ENCODE peak calls at places on chromosomes 11 and 22, in eight cellular contexts. S is psoas muscle; T is HCT116; H is effector memory CD4-positive, alpha-beta T cell; P is kidney epithelial cell; X is naive thymus-derived CD4-positive, alpha-beta T cell; E is pancreas; Y is Caco-2. G is an unnamed sample.

GRCh38 chr22:28973352-28973751 is 88.3 kb downstream of the C22orf31 start:
- DNase-seq in P (no peak), E (no peak), X (no peak), S (no peak), T (no peak), Y (no peak), H (no peak), G (no peak)

GRCh38 chr11:106353031-106353430 is 275.6 kb downstream of the AASDHPPT start:
- DNase-seq in T (no peak), Y (no peak), H (no peak), E (no peak), P (no peak), S (no peak), X (no peak), G (no peak)

GRCh38 chr11:103890654-103891053 is 145.8 kb upstream of the DDI1 start:
- DNase-seq in E (no peak), S (no peak), T (no peak), H (no peak), X (no peak), P (no peak), Y (no peak), G (no peak)

GRCh38 chr22:30224161-30224857 is 22.2 kb downstream of the LIF start:
- DNase-seq in P (no peak), H (no peak), T (peak; percentile 89), Y (no peak), E (no peak), S (no peak), X (no peak), G (no peak)

GRCh38 chr11:85052636-85053035 is 574.5 kb downstream of the DLG2 start:
- DNase-seq in E (no peak), P (no peak), S (no peak), H (no peak), T (no peak), Y (no peak), X (no peak), G (no peak)

GRCh38 chr11:64842366-64842759 is 2.1 kb downstream of the CDC42BPG start:
- DNase-seq in S (no peak), Y (peak; percentile 80), T (no peak), X (no peak), P (no peak), H (no peak), E (peak; percentile 48), G (no peak)

GRCh38 chr11:126268361-126268707 is 361 bp downstream of the SRPRA start:
- DNase-seq in E (no peak), S (no peak), Y (no peak), P (no peak), H (no peak), X (no peak), T (no peak), G (peak; percentile 77)

GRCh38 chr11:34263462-34264186 is 94.2 kb downstream of the ABTB2 start:
- DNase-seq in P (peak; percentile 87), X (no peak), T (peak; percentile 99), H (no peak), Y (peak; percentile 65), E (peak; percentile 84), S (peak; percentile 72), G (no peak)

GRCh38 chr11:102430158-102430836 is 22.3 kb downstream of the TMEM123 start:
- DNase-seq in S (no peak), P (no peak), Y (no peak), H (no peak), E (no peak), T (no peak), X (no peak), G (no peak)

GRCh38 chr11:15159085-15159484 is 44.4 kb downstream of the INSC start:
- DNase-seq in X (no peak), E (no peak), P (no peak), S (no peak), H (no peak), Y (no peak), T (peak; percentile 28), G (peak; percentile 44)

GRCh38 chr11:117230286-117230961 is 1.4 kb downstream of the PCSK7 start:
- DNase-seq in T (no peak), H (peak; percentile 15), S (no peak), E (no peak), P (no peak), Y (no peak), X (peak; percentile 67), G (no peak)

GRCh38 chr11:121544956-121545355 is 92.2 kb upstream of the SORL1-AS1 start:
- DNase-seq in S (no peak), X (peak; percentile 17), P (no peak), H (no peak), E (no peak), T (no peak), Y (no peak), G (no peak)

DNA sequence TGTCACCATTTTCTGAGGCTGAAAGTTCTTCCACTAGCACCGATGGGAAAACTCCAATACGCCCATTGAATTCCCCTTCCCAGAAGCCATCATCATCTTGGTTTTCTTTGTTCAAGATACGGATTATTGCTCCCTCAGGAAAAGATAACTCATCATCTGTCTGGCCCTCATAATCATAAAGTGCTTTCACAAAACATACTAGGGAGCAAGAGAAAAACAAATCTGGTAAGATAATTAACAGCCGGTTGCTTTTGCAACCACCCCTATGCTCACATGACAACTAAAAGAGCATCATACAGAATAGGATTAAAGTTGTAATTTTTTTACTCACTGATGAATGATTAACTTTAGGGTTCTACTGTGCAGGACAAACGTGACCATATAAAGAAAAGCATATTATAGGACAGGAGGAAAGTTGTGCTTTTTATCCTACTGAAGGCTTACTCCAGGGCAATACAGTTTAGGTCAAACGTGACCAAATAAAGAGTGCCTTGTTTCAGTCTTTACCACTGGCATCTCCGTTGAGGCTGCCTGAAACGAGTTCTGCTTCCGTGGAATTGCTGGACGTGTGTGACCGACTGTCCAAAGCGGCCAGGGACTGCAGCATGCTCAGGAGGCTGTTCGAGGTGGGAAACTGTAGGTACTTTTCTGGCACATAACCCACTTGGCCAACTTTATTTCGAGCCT is 28.6 kb downstream of the ATG16L2 start:
- DNase-seq in E (no peak), H (no peak), T (no peak), X (no peak), S (no peak), P (no peak), Y (no peak), G (no peak)
- H3K36me3 ChIP-seq in E (peaks cover 5% of the 10 kb centered on the region), H (peaks cover 33% of the 10 kb centered on the region), T (no peaks in the 10 kb centered on the region), X (no peaks in the 10 kb centered on the region), S (peaks cover 2% of the 10 kb centered on the region), P (no peaks in the 10 kb centered on the region), Y (no peaks in the 10 kb centered on the region), G (no peaks in the 10 kb centered on the region)

GRCh38 chr22:44333847-44334635 is 21.3 kb upstream of the SHISAL1 start:
- DNase-seq in X (no peak), T (no peak), P (no peak), S (no peak), H (no peak), E (no peak), Y (no peak), G (no peak)
- H3K27me3 ChIP-seq in X (peaks cover under 1% of the 10 kb centered on the region), T (no peaks in the 10 kb centered on the region), P (peaks cover 52% of the 10 kb centered on the region), S (peaks cover 20% of the 10 kb centered on the region), H (peaks cover 24% of the 10 kb centered on the region), E (no peaks in the 10 kb centered on the region), Y (no peaks in the 10 kb centered on the region), G (peaks cover 31% of the 10 kb centered on the region)

DNA sequence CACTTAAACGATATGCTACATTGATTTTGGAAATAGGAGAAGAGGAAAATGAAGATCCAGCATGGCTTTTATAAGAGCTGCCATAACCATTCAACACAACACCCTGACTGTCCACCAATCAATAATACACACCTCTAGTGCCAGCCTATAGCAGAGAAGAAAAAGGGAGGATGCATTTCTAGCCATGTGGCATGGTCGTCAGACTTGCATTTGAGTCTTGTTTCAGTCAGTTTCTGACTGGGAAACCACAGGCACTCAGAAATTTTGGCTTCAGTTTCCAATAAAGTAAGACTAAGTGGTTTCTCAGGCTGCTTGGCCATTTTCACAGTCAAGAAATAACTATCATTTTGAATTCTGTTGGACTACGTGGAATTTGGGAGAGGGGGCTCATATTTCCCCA is 523.5 kb upstream of the LRRC4C start:
- DNase-seq in E (no peak), Y (no peak), S (no peak), X (no peak), H (no peak), P (no peak), T (no peak), G (no peak)
- H3K36me3 ChIP-seq in E (no peaks in the 10 kb centered on the region), Y (no peaks in the 10 kb centered on the region), S (no peaks in the 10 kb centered on the region), X (no peaks in the 10 kb centered on the region), H (no peaks in the 10 kb centered on the region), P (no peaks in the 10 kb centered on the region), T (no peaks in the 10 kb centered on the region), G (no peaks in the 10 kb centered on the region)

DNA sequence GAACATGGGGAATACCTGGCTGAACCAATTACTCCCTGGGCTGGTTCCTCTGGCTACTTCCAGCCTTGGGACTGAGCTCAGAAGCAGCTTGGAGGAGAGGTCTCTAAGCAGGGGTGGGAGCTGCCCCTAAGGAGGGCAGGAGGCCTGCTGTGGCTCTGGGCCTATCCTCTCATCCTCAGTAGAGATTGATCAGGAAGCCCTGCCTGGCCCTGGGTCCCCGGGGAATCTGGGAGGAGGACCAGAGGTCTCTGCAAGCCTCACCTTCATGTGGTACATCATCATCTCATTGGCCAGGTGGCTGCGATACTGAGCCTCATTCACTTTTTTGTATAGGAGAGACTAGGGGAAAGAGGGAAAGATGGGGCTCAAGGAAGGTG is 91.1 kb downstream of the PDE2A start:
- DNase-seq in H (no peak), S (no peak), Y (peak; percentile 34), E (peak; percentile 35), T (no peak), P (no peak), X (no peak), G (no peak)
- H3K27me3 ChIP-seq in H (no peaks in the 10 kb centered on the region), S (no peaks in the 10 kb centered on the region), Y (no peaks in the 10 kb centered on the region), E (no peaks in the 10 kb centered on the region), T (no peaks in the 10 kb centered on the region), P (peaks cover 57% of the 10 kb centered on the region), X (no peaks in the 10 kb centered on the region), G (peaks cover 42% of the 10 kb centered on the region)

G was measured in H7.